ENCODE peak calls at places on chromosome 17, in six cellular contexts. F, Z, W, A, H and S are unnamed samples. For H3K27me3 and H3K4me1, the result is how much of the 10 kb centered on the place peaks cover.

GRCh38 chr17:36535669-36536081 is 888 bp downstream of the PIGW start:
- DNase-seq in H (no peak), F (no peak), W (no peak), A (peak), Z (no peak), S (no peak)

GRCh38 chr17:34163681-34164080 is 91.4 kb upstream of the CCL2 start:
- DNase-seq in Z (peak), A (no peak), H (no peak), F (peak), W (no peak), S (no peak)

GRCh38 chr17:58493506-58493905 is 5.3 kb upstream of the HSF5 start:
- DNase-seq in H (no peak), W (no peak), Z (no peak), A (no peak), F (no peak), S (no peak)

GRCh38 chr17:58840820-58841612 is 85.4 kb downstream of the PPM1E start:
- DNase-seq in F (no peak), A (peak), W (no peak), Z (no peak), H (no peak), S (no peak)

GRCh38 chr17:55710829-55711496 is 11.7 kb downstream of the TMEM100 start:
- DNase-seq in H (no peak), Z (no peak), A (peak), W (no peak), F (no peak), S (no peak)

GRCh38 chr17:9668532-9668931 is 23.2 kb downstream of the USP43 start:
- DNase-seq in A (no peak), Z (no peak), H (no peak), W (peak), F (no peak), S (no peak)

GRCh38 chr17:10200645-10201044 is 2.2 kb upstream of the GAS7 start:
- DNase-seq in A (no peak), W (no peak), H (no peak), F (no peak), Z (no peak), S (no peak)

GRCh38 chr17:43334744-43335400 is 63.9 kb upstream of the ARL4D start:
- DNase-seq in F (peak), Z (no peak), A (no peak), W (no peak), H (no peak), S (no peak)

GRCh38 chr17:1298616-1299015 is 19.2 kb downstream of the TRARG1 start:
- DNase-seq in A (no peak), W (no peak), F (peak), H (no peak), Z (no peak), S (no peak)

GRCh38 chr17:63477471-63478440 is 895 bp downstream of the ACE start:
- DNase-seq in F (peak), W (no peak), H (no peak), Z (no peak), A (peak), S (no peak)

GRCh38 chr17:56908061-56908542 is 5.7 kb downstream of the TRIM25 start:
- DNase-seq in H (peak), W (no peak), F (no peak), A (no peak), Z (peak), S (peak)

GRCh38 chr17:11561702-11562101 is 36.6 kb upstream of the DNAH9 start:
- DNase-seq in W (no peak), A (no peak), H (no peak), F (no peak), Z (no peak), S (no peak)

GRCh38 chr17:52064791-52065211 is 93.7 kb downstream of the CA10 start:
- DNase-seq in A (no peak), W (no peak), Z (no peak), H (no peak), F (no peak), S (no peak)

GRCh38 chr17:61399131-61400057 is at the start of gene TBX2:
- DNase-seq in W (peak), Z (no peak), F (peak), H (peak), A (no peak), S (peak)

GRCh38 chr17:65064452-65065019 is 8.0 kb upstream of the GNA13 start:
- DNase-seq in F (no peak), W (peak), A (no peak), H (no peak), Z (peak), S (no peak)

GRCh38 chr17:58047751-58048150 is 35.5 kb upstream of the DYNLL2 start:
- DNase-seq in F (no peak), A (no peak), W (no peak), Z (no peak), H (no peak), S (no peak)

GRCh38 chr17:47696717-47697642 is 3.0 kb downstream of the TBKBP1 start:
- DNase-seq in F (no peak), H (no peak), A (no peak), W (no peak), Z (no peak), S (peak)

GRCh38 chr17:7235693-7236665 is 1.7 kb upstream of the DVL2 start:
- DNase-seq in W (no peak), Z (peak), H (peak), F (no peak), A (no peak), S (peak)

GRCh38 chr17:15782809-15783208 is 50.7 kb downstream of the TBC1D26 start:
- DNase-seq in H (peak), F (no peak), A (peak), W (no peak), Z (no peak), S (peak)

GRCh38 chr17:36901506-36901905 is 35.8 kb upstream of the LHX1 start:
- DNase-seq in Z (no peak), H (no peak), A (no peak), F (no peak), W (peak), S (no peak)

GRCh38 chr17:10657866-10658265 is 757 bp upstream of the MYH3 start:
- DNase-seq in A (no peak), Z (no peak), F (no peak), W (no peak), H (no peak), S (no peak)

GRCh38 chr17:73232587-73233373 is 28.9 kb downstream of the CPSF4L start:
- DNase-seq in Z (peak), F (peak), H (peak), A (peak), W (peak), S (peak)

GRCh38 chr17:61809816-61810392 is 53.4 kb downstream of the BRIP1 start:
- DNase-seq in Z (no peak), W (no peak), H (no peak), A (no peak), F (no peak), S (no peak)

GRCh38 chr17:66276328-66276937 is 26.0 kb upstream of the PRKCA start:
- DNase-seq in Z (no peak), F (no peak), W (no peak), A (peak), H (no peak), S (no peak)

GRCh38 chr17:27257031-27257357 is 36.9 kb upstream of the WSB1 start:
- DNase-seq in H (no peak), F (no peak), A (peak), W (no peak), Z (no peak), S (no peak)

GRCh38 chr17:73901661-73902415 is 257.6 kb upstream of the SDK2 start:
- DNase-seq in A (no peak), W (no peak), Z (no peak), H (peak), F (peak), S (no peak)

GRCh38 chr17:42002792-42003301 is 14.4 kb downstream of the DNAJC7 start:
- DNase-seq in W (peak), H (no peak), A (peak), F (no peak), Z (no peak), S (no peak)

GRCh38 chr17:79100405-79100804 is 25.8 kb downstream of the ENGASE start:
- DNase-seq in F (no peak), Z (no peak), A (no peak), W (no peak), H (no peak), S (no peak)

GRCh38 chr17:79098282-79098867 is 23.8 kb downstream of the ENGASE start:
- DNase-seq in W (no peak), H (no peak), F (no peak), A (no peak), Z (no peak), S (no peak)

GRCh38 chr17:79097226-79098055 is 22.8 kb downstream of the ENGASE start:
- DNase-seq in A (no peak), H (no peak), Z (peak), W (no peak), F (no peak), S (no peak)

GRCh38 chr17:79102214-79102613 is 27.6 kb downstream of the ENGASE start:
- DNase-seq in H (no peak), F (no peak), A (no peak), Z (no peak), W (no peak), S (no peak)

GRCh38 chr17:79101111-79101673 is 26.6 kb downstream of the ENGASE start:
- DNase-seq in H (no peak), W (no peak), Z (no peak), F (peak), A (no peak), S (no peak)
- H3K27me3 ChIP-seq in H (half or more), W (half or more), Z (half or more), F (under half), A (under half), S (under half)

DNA sequence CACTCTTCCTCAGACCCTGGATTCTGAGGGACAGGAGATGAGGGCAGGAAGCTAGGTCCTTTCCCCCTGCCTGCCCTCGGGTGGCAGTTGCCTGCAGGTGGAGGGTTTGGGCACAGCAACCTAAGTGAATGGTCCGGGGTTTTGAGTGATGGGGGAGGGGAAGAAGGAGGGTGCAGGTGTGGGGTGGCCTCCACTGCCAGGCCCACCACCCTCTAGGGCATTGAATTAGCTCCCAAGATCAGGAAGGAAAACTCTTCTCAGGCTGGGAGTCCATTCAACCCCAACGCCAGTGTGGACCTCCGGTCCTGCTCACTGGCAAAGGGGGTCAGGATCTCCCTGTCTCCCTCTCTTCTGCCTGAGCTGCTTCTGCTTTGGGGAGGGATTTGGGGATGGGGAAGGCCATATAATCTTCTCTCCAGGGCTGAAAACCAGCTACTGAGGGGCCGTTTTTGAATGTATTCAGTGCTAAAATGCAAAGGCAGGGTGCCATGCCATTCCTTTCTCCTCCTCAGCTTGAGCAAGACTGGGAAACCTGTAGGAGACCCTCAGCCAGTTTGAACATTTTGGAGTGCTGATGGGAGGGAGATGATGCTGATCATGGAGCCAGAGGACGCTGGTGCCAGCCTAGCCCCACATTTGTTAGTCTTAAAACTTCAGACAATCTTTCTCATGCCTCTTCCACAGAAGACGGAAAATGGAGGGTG is 18.8 kb downstream of the GRB7 start:
- DNase-seq in H (no peak), F (no peak), Z (no peak), A (no peak), W (no peak), S (no peak)
- H3K4me1 ChIP-seq in H (under half), F (under half), Z (under half), A (under half), W (half or more), S (under half)

GRCh38 chr17:75118307-75118706 is 8.5 kb downstream of the ARMC7 start:
- DNase-seq in Z (no peak), F (no peak), W (no peak), H (no peak), A (no peak), S (no peak)

GRCh38 chr17:75113798-75114551 is 4.2 kb downstream of the ARMC7 start:
- DNase-seq in W (peak), Z (peak), H (peak), F (peak), A (peak), S (peak)

GRCh38 chr17:75116681-75117080 is 6.9 kb downstream of the ARMC7 start:
- DNase-seq in Z (no peak), H (no peak), A (no peak), W (no peak), F (no peak), S (no peak)

GRCh38 chr17:75111777-75112176 is 2.0 kb downstream of the ARMC7 start:
- DNase-seq in H (no peak), W (no peak), A (no peak), Z (no peak), F (no peak), S (no peak)

GRCh38 chr17:75115545-75115944 is 5.8 kb downstream of the ARMC7 start:
- DNase-seq in W (no peak), Z (no peak), H (no peak), F (no peak), A (no peak), S (no peak)
- H3K4me3 ChIP-seq in W (no peak), Z (no peak), H (no peak), F (no peak), A (no peak), S (no peak)

GRCh38 chr17:45893725-45894021 is 681 bp upstream of the MAPT start:
- DNase-seq in W (no peak), H (no peak), F (no peak), Z (no peak), A (no peak), S (no peak)

GRCh38 chr17:45888392-45888791 is 6.0 kb upstream of the MAPT start:
- DNase-seq in W (no peak), A (no peak), F (no peak), Z (no peak), H (no peak), S (no peak)

GRCh38 chr17:45894022-45894784 is at the start of gene MAPT:
- DNase-seq in W (peak), F (peak), H (peak), Z (peak), A (peak), S (peak)

GRCh38 chr17:45886852-45887251 is 7.5 kb upstream of the MAPT start:
- DNase-seq in A (no peak), F (no peak), H (no peak), W (no peak), Z (no peak), S (no peak)

DNA sequence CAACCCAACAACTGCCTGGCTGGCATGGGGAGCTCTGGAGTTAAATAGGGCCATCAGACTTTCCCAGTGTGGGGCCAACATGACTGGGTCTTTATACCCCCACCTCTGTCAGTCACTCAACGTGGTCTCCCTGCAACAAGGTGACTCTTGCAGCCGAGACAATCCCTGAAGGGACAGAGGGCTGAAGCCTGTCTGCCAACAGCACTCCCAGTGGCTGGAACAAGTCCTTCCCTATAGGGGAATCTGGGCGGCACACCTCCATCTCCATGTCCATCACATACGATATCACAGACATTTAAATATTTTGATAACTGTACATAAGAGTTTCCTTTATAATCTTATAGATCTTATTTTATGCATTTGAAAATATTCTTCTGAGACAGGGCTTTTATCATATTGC is 4.8 kb upstream of the MAPT start:
- DNase-seq in A (no peak), H (no peak), F (no peak), W (no peak), Z (no peak), S (no peak)
- H3K27me3 ChIP-seq in A (under half), H (under half), F (under half), W (half or more), Z (under half), S (under half)

GRCh38 chr17:50189396-50190277 is 11.8 kb downstream of the COL1A1 start:
- DNase-seq in Z (no peak), A (no peak), H (no peak), F (no peak), W (peak), S (no peak)

GRCh38 chr17:50187403-50187735 is 14.1 kb downstream of the COL1A1 start:
- DNase-seq in F (no peak), W (no peak), H (no peak), A (no peak), Z (no peak), S (no peak)

GRCh38 chr17:50190278-50191069 is 11.0 kb downstream of the COL1A1 start:
- DNase-seq in W (peak), F (no peak), H (no peak), Z (no peak), A (no peak), S (no peak)

GRCh38 chr17:50187741-50188520 is 13.5 kb downstream of the COL1A1 start:
- DNase-seq in F (no peak), A (no peak), H (no peak), Z (no peak), W (peak), S (no peak)

DNA sequence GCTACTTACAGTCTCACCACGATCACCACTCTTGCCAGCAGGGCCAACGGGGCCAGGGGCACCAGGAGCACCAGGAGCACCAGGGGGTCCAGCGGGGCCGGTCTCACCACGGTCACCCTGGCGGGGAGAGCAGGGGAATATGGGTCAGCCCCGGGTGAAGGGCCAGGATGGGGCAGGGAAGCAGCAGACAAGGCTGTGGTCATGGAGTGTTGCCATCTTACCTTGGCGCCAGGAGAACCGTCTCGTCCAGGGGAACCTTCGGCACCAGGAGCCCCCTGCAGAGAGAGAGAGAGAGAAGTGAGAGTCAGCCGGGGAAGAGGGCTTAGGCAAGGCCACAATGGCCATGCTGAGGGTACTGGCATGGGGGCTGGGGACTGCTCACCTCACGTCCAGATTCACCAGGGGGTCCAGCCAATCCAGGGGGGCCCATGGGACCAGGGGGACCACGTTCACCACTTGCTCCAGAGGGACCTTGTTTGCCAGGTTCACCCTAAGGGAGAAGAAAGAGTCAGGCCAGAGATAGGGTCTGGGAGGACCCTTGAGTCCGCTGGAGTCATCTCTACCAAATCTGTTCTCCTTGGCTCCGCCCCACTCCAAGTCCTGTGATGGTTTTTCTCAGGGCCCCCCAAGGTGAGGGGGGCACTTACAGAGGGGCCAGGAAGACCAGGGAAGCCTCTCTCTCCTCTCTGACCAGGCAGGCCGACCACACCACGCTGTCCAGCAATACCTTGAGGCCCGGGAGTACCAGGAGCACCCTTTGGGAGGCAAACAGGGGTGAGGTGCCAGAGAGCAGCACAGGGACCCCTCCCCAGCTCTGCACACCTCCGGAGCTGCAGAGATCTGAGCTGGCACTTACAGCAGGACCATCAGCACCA is 12.7 kb downstream of the COL1A1 start:
- DNase-seq in Z (no peak), H (no peak), A (no peak), F (no peak), W (peak), S (no peak)
- H3K4me1 ChIP-seq in Z (under half), H (under half), A (under half), F (under half), W (half or more), S (under half)

DNA sequence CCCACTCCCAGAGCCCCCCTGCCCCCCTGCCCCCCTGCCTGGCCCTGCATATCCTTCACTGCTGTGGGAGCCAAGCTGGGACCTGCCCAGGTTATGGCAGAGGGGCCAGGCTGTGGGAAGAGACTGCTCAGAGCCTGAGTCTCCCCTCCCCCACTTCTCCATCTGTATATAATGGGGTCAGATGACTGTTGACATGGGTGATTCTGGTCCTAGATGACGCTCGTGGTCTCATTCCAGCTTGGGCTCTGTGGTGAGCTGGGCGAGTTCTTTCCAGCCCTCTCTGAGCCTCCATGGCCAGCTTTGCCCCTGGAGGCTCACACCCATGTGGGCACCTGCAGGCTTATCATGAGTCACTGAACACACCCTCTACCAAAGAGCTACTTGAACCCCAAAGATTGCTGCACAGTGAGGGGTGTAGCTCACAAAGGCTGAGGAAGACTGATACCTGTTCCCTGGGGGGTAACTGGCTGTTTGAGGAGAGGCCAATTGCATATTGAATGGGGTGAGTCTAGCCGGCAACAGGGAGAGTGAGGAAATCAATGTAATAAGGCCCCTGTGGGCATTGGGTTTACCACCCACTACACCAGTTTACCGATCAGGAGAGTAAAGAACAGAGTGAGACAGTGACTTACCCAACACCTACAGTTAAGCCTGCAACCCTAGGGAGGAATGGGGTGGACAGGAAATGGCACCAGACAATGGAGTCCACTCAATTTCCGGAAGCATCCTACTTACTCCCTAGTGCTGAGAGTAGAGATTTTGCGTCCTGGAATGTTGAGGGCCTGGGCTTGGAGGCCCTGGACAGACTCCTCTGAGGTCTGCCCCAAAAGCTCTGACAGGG is 4.2 kb upstream of the SREBF1 start:
- DNase-seq in F (no peak), Z (peak), A (peak), H (peak), W (no peak), S (peak)
- H3K4me3 ChIP-seq in F (no peak), Z (peak), A (no peak), H (peak), W (no peak), S (no peak)

GRCh38 chr17:80481284-80482057 is 5.1 kb upstream of the NPTX1 start:
- DNase-seq in F (no peak), W (no peak), A (no peak), H (no peak), Z (peak), S (no peak)
- H3K27me3 ChIP-seq in F (half or more), W (half or more), A (under half), H (half or more), Z (half or more), S (under half)